ENCODE peak calls at places on chromosome 11, in ten cellular contexts. I is AG04450, T is ovary, L is SJSA1, D is right lobe of liver, J is MM.1S, Y is GM23248, Z is adipocyte, P is BE2C, B is heart left ventricle. H is an unnamed sample. For H3K9me3, the result is how much of the 10 kb centered on the place peaks cover.

GRCh38 chr11:36131719-36132349 is 157.4 kb downstream of the COMMD9 start:
- DNase-seq in I (no peak), T (peak), L (peak), D (peak), J (peak), Y (peak), Z (peak), P (peak), B (peak), H (peak)

GRCh38 chr11:15091175-15091574 is 17.8 kb downstream of the CALCB start:
- DNase-seq in I (no peak), T (no peak), L (no peak), D (no peak), J (no peak), Y (no peak), Z (no peak), P (no peak), B (no peak), H (no peak)

GRCh38 chr11:49995559-49995958 is 13.2 kb upstream of the OR4C12 start:
- DNase-seq in I (no peak), T (no peak), L (peak), D (no peak), J (peak), Y (peak), Z (peak), P (peak), B (peak), H (peak)

GRCh38 chr11:83374311-83374710 is 88.1 kb upstream of the CCDC90B start:
- DNase-seq in I (no peak), T (no peak), L (no peak), D (no peak), J (no peak), Y (no peak), Z (no peak), P (no peak), B (no peak), H (no peak)

GRCh38 chr11:3163241-3163981 is 1.7 kb downstream of the OSBPL5 start:
- DNase-seq in I (no peak), T (peak), L (no peak), D (peak), J (no peak), Y (peak), Z (peak), P (peak), B (no peak), H (no peak)

GRCh38 chr11:57324154-57324885 is 432 bp downstream of the TNKS1BP1 start:
- DNase-seq in I (no peak), T (peak), L (no peak), D (peak), J (no peak), Y (peak), Z (peak), P (peak), B (no peak), H (no peak)

GRCh38 chr11:117230286-117230961 is 1.4 kb downstream of the PCSK7 start:
- DNase-seq in I (no peak), T (no peak), L (no peak), D (no peak), J (no peak), Y (peak), Z (no peak), P (no peak), B (no peak), H (no peak)

GRCh38 chr11:104159356-104159755 is 4.6 kb downstream of the PDGFD start:
- DNase-seq in I (no peak), T (no peak), L (no peak), D (no peak), J (no peak), Y (no peak), Z (peak), P (no peak), B (no peak), H (no peak)

GRCh38 chr11:95849087-95849825 is 59.0 kb downstream of the CEP57 start:
- DNase-seq in I (no peak), T (no peak), L (peak), D (no peak), J (peak), Y (peak), Z (peak), P (peak), B (peak), H (peak)

GRCh38 chr11:84408946-84409411 is 1122.8 kb upstream of the CCDC90B start:
- DNase-seq in I (no peak), T (no peak), L (no peak), D (no peak), J (no peak), Y (peak), Z (no peak), P (no peak), B (no peak), H (no peak)

GRCh38 chr11:134379241-134379640 is 32.8 kb downstream of the B3GAT1 start:
- DNase-seq in I (no peak), T (no peak), L (no peak), D (no peak), J (no peak), Y (no peak), Z (no peak), P (no peak), B (no peak), H (no peak)
- H3K9me3 ChIP-seq in I (half or more), T (under half), L (under half), D (under half), J (under half), Y (under half), Z (under half), P (under half), B (under half), H (under half)

GRCh38 chr11:8368194-8368593 is 104.5 kb upstream of the LMO1 start:
- DNase-seq in I (no peak), T (no peak), L (no peak), D (no peak), J (no peak), Y (no peak), Z (no peak), P (no peak), B (no peak), H (no peak)
- H3K9me3 ChIP-seq in I (under half), T (under half), L (under half), D (under half), J (under half), Y (under half), Z (under half), P (under half), B (under half), H (under half)

GRCh38 chr11:132540586-132540985 is 991.7 kb downstream of the OPCML start:
- DNase-seq in I (no peak), T (no peak), L (no peak), D (no peak), J (no peak), Y (peak), Z (no peak), P (no peak), B (no peak), H (no peak)
- H3K9me3 ChIP-seq in I (under half), T (under half), L (under half), D (under half), J (under half), Y (under half), Z (under half), P (under half), B (under half), H (under half)

GRCh38 chr11:133508448-133508847 is 23.9 kb downstream of the OPCML start:
- DNase-seq in I (no peak), T (no peak), L (no peak), D (no peak), J (no peak), Y (no peak), Z (no peak), P (no peak), B (no peak), H (no peak)
- H3K9me3 ChIP-seq in I (half or more), T (under half), L (under half), D (under half), J (under half), Y (under half), Z (under half), P (under half), B (under half), H (under half)

DNA sequence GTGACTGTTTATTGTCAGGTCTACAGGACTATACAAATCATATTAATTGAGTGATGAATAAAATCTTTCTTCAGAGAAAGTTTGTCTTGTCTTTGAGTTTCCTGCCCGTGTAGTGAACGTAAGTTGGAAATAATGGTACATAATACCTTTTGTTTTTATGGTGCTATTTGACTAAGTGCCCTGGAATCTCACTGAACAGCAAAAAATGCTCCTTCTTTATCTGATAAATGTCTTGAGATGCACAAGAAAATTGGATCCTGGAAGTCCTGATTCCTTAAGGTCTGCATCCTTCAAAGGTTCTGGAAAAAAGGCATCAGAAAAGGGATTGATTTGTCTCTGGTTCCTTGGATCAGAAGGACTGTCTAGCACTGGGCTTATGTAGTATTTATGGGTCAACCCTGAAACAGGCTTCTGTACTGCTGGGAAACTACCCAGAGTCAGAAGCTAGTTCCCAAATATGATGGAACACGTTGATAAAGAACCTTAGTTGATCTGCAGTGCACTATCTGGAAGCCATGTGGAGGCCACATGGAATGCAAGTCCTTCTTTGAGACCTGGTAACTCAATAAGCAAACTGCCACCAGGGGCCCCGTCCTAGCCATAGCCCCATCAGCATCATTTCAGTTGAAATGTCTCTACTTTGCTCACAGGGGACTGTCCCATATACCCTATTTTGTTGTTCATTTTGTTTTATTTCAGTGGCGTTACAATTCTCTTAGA is 100.6 kb upstream of the CD44 start:
- DNase-seq in I (no peak), T (no peak), L (no peak), D (no peak), J (no peak), Y (no peak), Z (no peak), P (peak), B (no peak), H (no peak)
- H3K9me3 ChIP-seq in I (under half), T (under half), L (under half), D (under half), J (under half), Y (under half), Z (under half), P (under half), B (under half), H (under half)

GRCh38 chr11:31799036-31799793 is 11.9 kb downstream of the PAX6 start:
- DNase-seq in I (no peak), T (no peak), L (no peak), D (no peak), J (peak), Y (no peak), Z (no peak), P (no peak), B (no peak), H (no peak)

GRCh38 chr11:31798057-31799035 is 12.8 kb downstream of the PAX6 start:
- DNase-seq in I (no peak), T (no peak), L (no peak), D (no peak), J (no peak), Y (peak), Z (no peak), P (no peak), B (no peak), H (no peak)

GRCh38 chr11:31796523-31797226 is 14.4 kb downstream of the PAX6 start:
- DNase-seq in I (no peak), T (no peak), L (no peak), D (no peak), J (no peak), Y (no peak), Z (no peak), P (no peak), B (no peak), H (no peak)

GRCh38 chr11:31795706-31796522 is 15.2 kb downstream of the PAX6 start:
- DNase-seq in I (no peak), T (no peak), L (no peak), D (no peak), J (no peak), Y (no peak), Z (no peak), P (no peak), B (no peak), H (no peak)

GRCh38 chr11:31797227-31798056 is 13.7 kb downstream of the PAX6 start:
- DNase-seq in I (no peak), T (no peak), L (no peak), D (no peak), J (peak), Y (no peak), Z (no peak), P (no peak), B (no peak), H (no peak)
- H3K9me3 ChIP-seq in I (under half), T (under half), L (under half), D (under half), J (under half), Y (under half), Z (under half), P (under half), B (under half), H (under half)

GRCh38 chr11:110430267-110431211 is 791 bp downstream of the FDX1 start:
- DNase-seq in I (no peak), T (no peak), L (peak), D (peak), J (peak), Y (peak), Z (peak), P (no peak), B (peak), H (no peak)

GRCh38 chr11:110429614-110430266 is at the start of gene FDX1:
- DNase-seq in I (peak), T (peak), L (peak), D (peak), J (peak), Y (peak), Z (peak), P (peak), B (peak), H (peak)

GRCh38 chr11:110433393-110434333 is 3.9 kb downstream of the FDX1 start:
- DNase-seq in I (no peak), T (no peak), L (no peak), D (no peak), J (peak), Y (peak), Z (peak), P (no peak), B (no peak), H (no peak)

GRCh38 chr11:110432713-110433392 is 3.1 kb downstream of the FDX1 start:
- DNase-seq in I (no peak), T (no peak), L (no peak), D (no peak), J (no peak), Y (no peak), Z (peak), P (no peak), B (no peak), H (no peak)

GRCh38 chr11:110431212-110432073 is 1.7 kb downstream of the FDX1 start:
- DNase-seq in I (no peak), T (no peak), L (no peak), D (no peak), J (peak), Y (peak), Z (peak), P (no peak), B (no peak), H (no peak)
- H3K9me3 ChIP-seq in I (under half), T (under half), L (under half), D (under half), J (under half), Y (under half), Z (under half), P (under half), B (under half), H (under half)

GRCh38 chr11:113506461-113506860 is 31.3 kb upstream of the DRD2 start:
- DNase-seq in I (no peak), T (no peak), L (no peak), D (no peak), J (no peak), Y (no peak), Z (no peak), P (no peak), B (no peak), H (no peak)
- H3K9me3 ChIP-seq in I (under half), T (under half), L (under half), D (under half), J (under half), Y (under half), Z (under half), P (under half), B (under half), H (under half)

GRCh38 chr11:13052130-13052541 is 43.0 kb downstream of the RASSF10 start:
- DNase-seq in I (no peak), T (no peak), L (no peak), D (no peak), J (no peak), Y (no peak), Z (no peak), P (peak), B (no peak), H (no peak)
- H3K9me3 ChIP-seq in I (under half), T (under half), L (under half), D (under half), J (under half), Y (under half), Z (under half), P (under half), B (under half), H (under half)

H was measured in NT2/D1.